ENCODE peak calls at places on chromosomes 11 and 22, in seven cellular contexts. H is psoas muscle, G is heart left ventricle, N is neural progenitor cell, I is Caco-2, D is SK-N-SH, Q is ovary. T is an unnamed sample. For H3K4me1, the result is how much of the 10 kb centered on the place peaks cover.

GRCh38 chr11:117593065-117593464 is 204.0 kb downstream of the DSCAML1 start:
- DNase-seq in N (no peak), Q (no peak), I (no peak), D (no peak), H (no peak), G (no peak), T (no peak)

GRCh38 chr22:28198692-28199091 is 279.6 kb upstream of the PITPNB start:
- DNase-seq in Q (no peak), D (no peak), G (no peak), N (no peak), H (no peak), I (no peak), T (no peak)

GRCh38 chr22:39306456-39307361 is 12.7 kb downstream of the RPL3 start:
- DNase-seq in I (no peak), Q (no peak), D (peak), N (peak), G (no peak), H (no peak), T (peak)

GRCh38 chr11:116950210-116950609 is 112.8 kb upstream of the APOA1 start:
- DNase-seq in N (no peak), G (no peak), Q (no peak), H (no peak), I (no peak), D (no peak), T (no peak)

GRCh38 chr22:24072361-24072760 is 61.3 kb downstream of the CABIN1 start:
- DNase-seq in D (no peak), H (no peak), G (no peak), I (no peak), Q (no peak), N (no peak), T (no peak)

GRCh38 chr11:99418927-99419707 is 398.4 kb downstream of the CNTN5 start:
- DNase-seq in I (no peak), N (peak), H (no peak), D (no peak), G (no peak), Q (no peak), T (no peak)

GRCh38 chr22:49623176-49623575 is 204.5 kb downstream of the BRD1 start:
- DNase-seq in I (no peak), G (no peak), N (no peak), Q (no peak), H (no peak), D (no peak), T (peak)

GRCh38 chr11:5581014-5581413 is 337 bp downstream of the OR52B6 start:
- DNase-seq in N (no peak), G (no peak), Q (no peak), I (no peak), D (no peak), H (no peak), T (no peak)

GRCh38 chr22:46107089-46107664 is 43.1 kb upstream of the PPARA start:
- DNase-seq in H (peak), N (no peak), Q (no peak), G (peak), D (peak), I (no peak), T (peak)

GRCh38 chr11:126477526-126478275 is 122.2 kb downstream of the ST3GAL4 start:
- DNase-seq in N (no peak), Q (no peak), H (no peak), I (no peak), G (no peak), D (no peak), T (no peak)

GRCh38 chr11:124751741-124752470 is at the start of gene VSIG2:
- DNase-seq in G (no peak), H (no peak), D (peak), N (no peak), Q (no peak), I (no peak), T (peak)

GRCh38 chr11:130314184-130314748 is 451 bp downstream of the ZBTB44 start:
- DNase-seq in N (peak), H (peak), I (peak), D (peak), G (peak), Q (peak), T (peak)

GRCh38 chr22:23897320-23897719 is 3.1 kb downstream of the MIF start:
- DNase-seq in Q (no peak), H (no peak), N (no peak), D (no peak), G (no peak), I (no peak), T (no peak)

GRCh38 chr22:39959640-39960447 is at the start of gene TMA7B:
- DNase-seq in G (no peak), H (no peak), I (no peak), N (peak), D (peak), Q (no peak), T (peak)

GRCh38 chr22:38981659-38982007 is 514 bp upstream of the APOBEC3B start:
- DNase-seq in Q (peak), H (no peak), G (no peak), I (no peak), N (no peak), D (no peak), T (no peak)

GRCh38 chr11:19646921-19647320 is 65.7 kb upstream of the NAV2 start:
- DNase-seq in I (no peak), N (no peak), H (peak), D (peak), Q (no peak), G (no peak), T (no peak)

GRCh38 chr11:75968021-75968685 is 153.1 kb downstream of the UVRAG start:
- DNase-seq in Q (no peak), H (no peak), D (no peak), G (no peak), I (no peak), N (no peak), T (no peak)

DNA sequence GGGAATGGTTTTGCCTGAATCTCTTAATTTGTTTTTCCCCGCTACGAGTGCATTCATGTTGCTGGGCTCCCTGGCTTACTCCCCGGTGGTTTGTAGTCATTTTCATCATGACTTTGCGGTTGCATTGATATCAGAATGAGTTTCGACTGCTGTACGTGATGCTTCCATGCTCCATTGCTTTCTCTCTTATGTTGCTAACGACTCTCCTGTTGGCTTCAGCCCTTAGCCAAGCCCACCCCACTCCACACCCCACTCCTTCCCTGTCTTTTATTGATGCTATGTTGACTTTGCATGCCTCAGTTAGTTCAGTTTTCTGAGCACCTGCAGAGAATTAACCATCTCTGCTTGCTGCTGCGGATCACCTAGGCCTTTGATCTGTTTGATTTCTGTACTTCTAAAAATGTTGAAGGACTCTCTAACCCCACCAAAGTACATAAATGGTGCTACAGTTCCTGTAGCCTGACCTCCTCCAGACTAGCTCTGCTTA is 65.3 kb downstream of the ARFGAP2 start:
- DNase-seq in D (no peak), H (no peak), Q (no peak), G (no peak), N (no peak), I (no peak), T (no peak)
- H3K4me1 ChIP-seq in D (under half), H (under half), Q (under half), G (under half), N (under half), I (under half), T (under half)

GRCh38 chr11:131671320-131671719 is 300.9 kb downstream of the NTM start:
- DNase-seq in G (no peak), I (peak), D (no peak), Q (no peak), N (no peak), H (no peak), T (no peak)

GRCh38 chr11:131674051-131674755 is 303.8 kb downstream of the NTM start:
- DNase-seq in N (peak), H (peak), Q (peak), G (peak), D (peak), I (peak), T (no peak)

GRCh38 chr11:131670876-131671275 is 300.5 kb downstream of the NTM start:
- DNase-seq in D (no peak), I (peak), N (no peak), H (no peak), G (no peak), Q (no peak), T (no peak)

GRCh38 chr11:131672191-131672590 is 301.8 kb downstream of the NTM start:
- DNase-seq in Q (no peak), I (no peak), G (peak), N (no peak), D (no peak), H (no peak), T (no peak)

DNA sequence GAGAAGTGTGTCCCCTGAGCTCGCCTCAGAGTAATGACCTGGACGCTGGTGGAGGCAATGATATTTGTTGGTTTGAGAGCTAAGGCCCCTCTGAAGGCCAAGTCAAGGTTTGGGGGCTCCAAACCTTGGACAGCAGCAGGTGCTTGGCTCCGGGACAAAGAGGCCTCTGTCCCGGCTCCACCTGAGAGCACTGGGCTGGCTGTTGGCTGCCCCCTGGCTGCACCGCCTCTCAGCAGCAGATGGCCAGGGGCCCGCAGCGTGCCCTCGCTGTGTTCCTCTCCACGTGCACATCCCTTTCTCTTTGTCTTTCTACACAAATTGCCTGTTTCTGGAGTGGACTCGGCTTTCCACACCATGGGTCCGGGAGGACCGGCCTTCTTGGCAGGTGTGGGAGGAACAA is 301.3 kb downstream of the NTM start:
- DNase-seq in H (no peak), N (peak), G (no peak), D (no peak), Q (no peak), I (no peak), T (no peak)
- TF ChIP-seq CTCF in H (no peak), N (peak), G (no peak), D (no peak), Q (no peak), I (peak), T (no peak)

GRCh38 chr22:29380032-29380781 is 8.2 kb downstream of the AP1B1 start:
- DNase-seq in I (no peak), Q (no peak), N (no peak), H (no peak), D (no peak), G (no peak), T (no peak)
- H3K4me1 ChIP-seq in I (half or more), Q (under half), N (under half), H (under half), D (under half), G (under half), T (under half)

GRCh38 chr11:2980168-2980840 is 11.8 kb downstream of the NAP1L4 start:
- DNase-seq in Q (no peak), I (no peak), D (no peak), H (no peak), N (no peak), G (no peak), T (no peak)

GRCh38 chr11:2974272-2974671 is 17.9 kb downstream of the NAP1L4 start:
- DNase-seq in N (no peak), Q (no peak), G (no peak), H (no peak), D (no peak), I (no peak), T (no peak)

GRCh38 chr11:2976289-2977063 is 15.7 kb downstream of the NAP1L4 start:
- DNase-seq in D (no peak), H (no peak), G (no peak), N (no peak), Q (no peak), I (no peak), T (no peak)

GRCh38 chr11:2977113-2977512 is 15.0 kb downstream of the NAP1L4 start:
- DNase-seq in N (no peak), I (no peak), D (no peak), G (no peak), Q (no peak), H (no peak), T (no peak)

DNA sequence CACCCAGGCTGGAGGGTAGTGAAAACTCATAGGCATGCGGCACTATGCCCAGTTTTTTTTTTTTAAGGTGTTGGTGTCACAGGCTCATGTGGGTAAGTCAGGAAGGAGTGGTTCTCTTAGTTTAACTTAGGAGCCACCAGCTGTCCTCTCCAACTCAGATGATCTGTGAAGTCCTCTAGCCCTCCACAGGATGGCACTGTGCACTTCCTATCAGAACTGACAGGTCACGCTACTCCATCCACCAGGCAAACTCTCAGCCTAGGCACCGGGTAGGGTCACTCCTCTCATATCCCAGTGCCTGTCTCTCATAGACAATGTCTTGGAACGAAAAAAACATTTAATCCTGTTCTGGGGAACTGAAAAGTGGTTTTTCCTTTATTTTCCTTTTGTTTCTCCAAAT is 16.5 kb downstream of the NAP1L4 start:
- DNase-seq in D (peak), H (no peak), G (no peak), N (peak), I (no peak), Q (no peak), T (no peak)
- TF ChIP-seq CTCF in D (peak), H (peak), G (peak), N (peak), I (peak), Q (no peak), T (no peak)

DNA sequence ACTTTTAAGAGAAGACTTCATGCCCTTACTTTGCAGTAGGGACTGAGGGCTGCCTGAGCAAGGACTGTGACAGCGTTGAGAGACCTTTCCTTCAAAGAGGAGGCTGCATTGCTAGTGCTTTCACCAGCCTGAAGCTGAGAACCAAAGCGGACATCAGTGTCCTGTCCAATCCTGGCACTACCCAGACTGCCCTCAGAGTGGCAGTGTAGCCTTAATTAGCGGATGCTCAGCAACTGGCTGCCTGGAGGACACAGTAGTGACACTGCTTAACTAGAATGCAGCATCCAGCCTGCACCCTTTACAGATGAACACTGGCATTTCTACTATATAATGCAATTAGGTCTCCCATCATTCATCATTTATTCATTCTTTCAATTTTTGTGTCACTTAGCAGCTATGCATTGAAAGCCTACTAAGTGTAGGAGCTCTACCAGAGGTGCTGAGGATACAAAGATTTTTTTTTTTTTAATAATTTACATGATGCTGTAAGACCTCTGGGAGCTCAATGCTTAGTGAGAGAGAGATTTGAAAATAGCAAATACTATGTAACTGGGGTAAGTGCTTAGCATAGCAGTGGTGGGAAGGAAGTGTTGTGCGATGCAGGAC is 36.9 kb upstream of the SLC36A4 start:
- DNase-seq in D (peak), H (peak), G (peak), Q (peak), I (peak), N (peak), T (peak)
- H3K4me1 ChIP-seq in D (under half), H (under half), G (under half), Q (under half), I (under half), N (under half), T (under half)

DNA sequence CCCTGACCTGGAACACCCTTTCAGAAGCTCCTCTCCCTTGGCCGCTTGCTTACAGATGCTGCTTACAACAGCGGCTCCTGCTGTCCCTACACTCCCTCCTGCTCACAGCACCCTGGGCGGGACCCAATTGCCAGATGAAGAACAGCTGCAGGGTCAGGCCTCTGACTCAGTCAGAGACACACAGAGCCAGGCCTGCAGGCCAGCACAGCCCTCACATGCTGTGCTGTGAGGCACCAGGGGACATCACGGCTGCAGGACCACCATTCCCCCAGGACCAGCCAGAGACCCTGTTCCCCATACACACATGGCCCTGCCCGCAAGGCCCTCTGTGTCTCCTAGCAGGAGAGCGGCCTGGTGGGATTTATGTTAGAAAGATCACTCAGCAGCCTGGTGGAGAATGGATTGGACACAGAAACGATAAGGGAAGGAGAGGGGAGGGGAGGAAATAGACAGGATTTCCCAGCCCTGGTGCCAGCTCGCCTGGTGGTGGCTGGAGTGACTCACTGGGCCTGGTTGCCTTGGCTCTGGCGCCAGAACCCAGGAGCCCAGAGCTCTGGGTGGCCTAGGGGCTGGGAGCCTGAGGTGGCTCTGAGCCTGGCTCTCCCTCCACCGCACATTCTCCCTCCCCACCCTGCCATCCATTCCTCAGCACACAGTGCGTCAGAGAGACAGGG is 6.7 kb downstream of the CAPN5 start:
- DNase-seq in G (peak), H (peak), N (no peak), Q (peak), I (peak), D (peak), T (peak)
- TF ChIP-seq CTCF in G (peak), H (peak), N (no peak), Q (peak), I (no peak), D (peak), T (peak)

T was measured in mucosa of descending colon.